ENCODE peak calls at places on chromosomes 16 and 17, in five cellular contexts. E, X, K, B and L are unnamed samples.

GRCh38 chr16:81366316-81366932 is 51.7 kb downstream of the GAN start:
- ATAC-seq in E (peak; percentile 85), X (peak; percentile 44), K (peak; percentile 72), B (peak; percentile 79), L (peak; percentile 73)

GRCh38 chr16:11612110-11612981 is 25.6 kb upstream of the LITAF start:
- ATAC-seq in E (no peak), X (peak; percentile 22), K (peak; percentile 82), B (peak; percentile 96), L (peak; percentile 72)

GRCh38 chr16:35792516-35793285 is 2333.3 kb downstream of the TP53TG3F start:
- ATAC-seq in E (no peak), X (no peak), K (no peak), B (no peak), L (no peak)

GRCh38 chr17:64180089-64180488 is 50.1 kb upstream of the ERN1 start:
- ATAC-seq in E (no peak), X (no peak), K (no peak), B (no peak), L (no peak)

GRCh38 chr16:1380195-1380594 is 28.5 kb downstream of the GNPTG start:
- ATAC-seq in E (no peak), X (no peak), K (no peak), B (no peak), L (no peak)

GRCh38 chr16:16033208-16033717 is 83.8 kb downstream of the ABCC1 start:
- ATAC-seq in E (peak; percentile 68), X (peak; percentile 20), K (peak; percentile 60), B (peak; percentile 19), L (peak; percentile 33)

GRCh38 chr17:76909971-76910760 is 42.0 kb downstream of the MGAT5B start:
- ATAC-seq in E (no peak), X (no peak), K (peak; percentile 28), B (no peak), L (peak; percentile 51)

GRCh38 chr16:80739523-80739922 is 64.9 kb downstream of the CDYL2 start:
- ATAC-seq in E (no peak), X (no peak), K (no peak), B (no peak), L (peak; percentile 76)

GRCh38 chr17:76566613-76566943 is 19.1 kb downstream of the ST6GALNAC2 start:
- ATAC-seq in E (no peak), X (no peak), K (no peak), B (no peak), L (no peak)

GRCh38 chr17:74153821-74154430 is 49.6 kb upstream of the RPL38 start:
- ATAC-seq in E (no peak), X (no peak), K (no peak), B (no peak), L (no peak)

GRCh38 chr17:61168506-61168905 is 231.1 kb upstream of the TBX2 start:
- ATAC-seq in E (no peak), X (no peak), K (no peak), B (no peak), L (peak; percentile 57)

GRCh38 chr16:26649646-26650045 is 417.1 kb upstream of the C16orf82 start:
- ATAC-seq in E (no peak), X (no peak), K (no peak), B (no peak), L (no peak)

GRCh38 chr16:9258423-9259051 is 167.1 kb downstream of the HAPSTR1 start:
- ATAC-seq in E (no peak), X (no peak), K (peak; percentile 77), B (peak; percentile 53), L (no peak)

GRCh38 chr17:29954405-29954804 is 13.0 kb downstream of the EFCAB5 start:
- ATAC-seq in E (no peak), X (no peak), K (no peak), B (no peak), L (no peak)

GRCh38 chr17:64718058-64718457 is 56.0 kb upstream of the SMURF2 start:
- ATAC-seq in E (no peak), X (no peak), K (no peak), B (no peak), L (peak; percentile 39)

GRCh38 chr16:53619247-53619646 is 84.4 kb downstream of the RPGRIP1L start:
- ATAC-seq in E (no peak), X (no peak), K (no peak), B (no peak), L (no peak)

GRCh38 chr16:57914244-57915173 is 56.4 kb downstream of the CNGB1 start:
- ATAC-seq in E (no peak), X (no peak), K (no peak), B (no peak), L (no peak)

GRCh38 chr16:11211977-11212818 is 43.8 kb downstream of the SOCS1 start:
- ATAC-seq in E (no peak), X (peak; percentile 32), K (no peak), B (peak; percentile 42), L (peak; percentile 16)

GRCh38 chr16:85093705-85094104 is 18.6 kb downstream of the CIBAR2 start:
- ATAC-seq in E (no peak), X (no peak), K (no peak), B (no peak), L (no peak)

GRCh38 chr17:32854177-32854576 is 22.7 kb downstream of the MYO1D start:
- ATAC-seq in E (no peak), X (no peak), K (peak; percentile 37), B (no peak), L (no peak)

GRCh38 chr17:63707151-63707550 is 7.2 kb upstream of the LIMD2 start:
- ATAC-seq in E (no peak), X (no peak), K (peak; percentile 17), B (no peak), L (no peak)

GRCh38 chr17:410674-411401 is 58.2 kb upstream of the RPH3AL start:
- ATAC-seq in E (no peak), X (peak; percentile 2), K (peak; percentile 14), B (no peak), L (peak; percentile 9)

GRCh38 chr17:75065562-75066151 is 18.6 kb downstream of the KCTD2 start:
- ATAC-seq in E (no peak), X (no peak), K (peak; percentile 20), B (peak; percentile 37), L (no peak)

GRCh38 chr16:88719267-88719932 is 13.1 kb downstream of the CTU2 start:
- ATAC-seq in E (no peak), X (peak; percentile 42), K (no peak), B (no peak), L (no peak)

GRCh38 chr17:4944163-4944553 is 4.1 kb downstream of the RNF167 start:
- ATAC-seq in E (no peak), X (no peak), K (no peak), B (no peak), L (no peak)

GRCh38 chr16:26752166-26752565 is 314.6 kb upstream of the C16orf82 start:
- ATAC-seq in E (no peak), X (no peak), K (no peak), B (no peak), L (no peak)

GRCh38 chr17:19271751-19272357 is 34.7 kb downstream of the EPN2 start:
- ATAC-seq in E (no peak), X (peak; percentile 5), K (no peak), B (no peak), L (no peak)

GRCh38 chr17:13537211-13537610 is 64.5 kb downstream of the HS3ST3A1 start:
- ATAC-seq in E (no peak), X (no peak), K (no peak), B (no peak), L (no peak)

GRCh38 chr16:29313559-29313887 is 93.0 kb downstream of the NPIPB11 start:
- ATAC-seq in E (no peak), X (no peak), K (no peak), B (no peak), L (no peak)

GRCh38 chr16:57316390-57317017 is 32.0 kb upstream of the PLLP start:
- ATAC-seq in E (no peak), X (peak; percentile 78), K (peak; percentile 44), B (peak; percentile 62), L (peak; percentile 42)

GRCh38 chr17:81393684-81394376 is 1.4 kb upstream of the BAHCC1 start:
- ATAC-seq in E (no peak), X (peak; percentile 64), K (peak; percentile 69), B (peak; percentile 59), L (peak; percentile 71)

GRCh38 chr17:50182783-50183438 is 17.1 kb downstream of the SGCA start:
- ATAC-seq in E (no peak), X (no peak), K (no peak), B (no peak), L (no peak)

GRCh38 chr17:20236586-20237227 is 227.5 kb downstream of the SPECC1 start:
- ATAC-seq in E (no peak), X (peak; percentile 46), K (no peak), B (no peak), L (no peak)

GRCh38 chr16:84735846-84736586 is 36.2 kb downstream of the USP10 start:
- ATAC-seq in E (no peak), X (no peak), K (peak; percentile 66), B (peak; percentile 45), L (peak; percentile 83)

GRCh38 chr16:89155184-89155679 is 16.3 kb upstream of the CDH15 start:
- ATAC-seq in E (peak; percentile 12), X (peak; percentile 66), K (peak; percentile 36), B (peak; percentile 41), L (peak; percentile 2)

GRCh38 chr16:50574852-50575251 is 26.7 kb downstream of the NKD1 start:
- ATAC-seq in E (no peak), X (no peak), K (no peak), B (no peak), L (no peak)

GRCh38 chr16:31529398-31530312 is 2.0 kb downstream of the AHSP start:
- ATAC-seq in E (peak; percentile 33), X (peak; percentile 25), K (no peak), B (no peak), L (no peak)

GRCh38 chr17:43860927-43861622 is 14.1 kb downstream of the CD300LG start:
- ATAC-seq in E (no peak), X (peak; percentile 66), K (no peak), B (no peak), L (no peak)

GRCh38 chr16:2531371-2531695 is at the start of gene CEMP1:
- ATAC-seq in E (no peak), X (no peak), K (peak; percentile 3), B (no peak), L (peak; percentile 2)